ENCODE peak calls at places on chromosomes 7 and 10, in seven cellular contexts. T, P, N, Q, O, C and F are unnamed samples.

GRCh38 chr7:582931-583330 is 63.3 kb upstream of the PDGFA start:
- DNase-seq in C (no peak), T (no peak), Q (no peak), N (no peak), O (no peak), P (no peak), F (no peak)

GRCh38 chr7:33893377-33893776 is 12.0 kb upstream of the BMPER start:
- DNase-seq in T (peak), N (no peak), O (no peak), P (no peak), C (no peak), Q (no peak), F (no peak)

GRCh38 chr7:5603193-5604140 is 178.0 kb downstream of the RNF216 start:
- DNase-seq in N (peak), P (no peak), O (no peak), T (no peak), Q (no peak), C (no peak), F (no peak)

GRCh38 chr10:78316451-78316931 is 282.8 kb downstream of the RPS24 start:
- DNase-seq in N (no peak), Q (no peak), T (no peak), O (no peak), P (peak), C (no peak), F (no peak)

GRCh38 chr7:134450296-134451000 is 8.5 kb downstream of the AKR1B1 start:
- DNase-seq in T (no peak), Q (no peak), P (peak), O (no peak), N (no peak), C (no peak), F (no peak)

GRCh38 chr7:51010534-51010933 is 227.8 kb upstream of the GRB10 start:
- DNase-seq in T (no peak), Q (no peak), P (no peak), O (no peak), C (no peak), N (no peak), F (no peak)

GRCh38 chr7:81235896-81236479 is 317.1 kb upstream of the SEMA3C start:
- DNase-seq in T (no peak), O (no peak), P (no peak), N (no peak), C (no peak), Q (no peak), F (no peak)

GRCh38 chr7:100588438-100588837 is 2.3 kb downstream of the FBXO24 start:
- DNase-seq in N (no peak), O (no peak), Q (no peak), P (peak), C (peak), T (no peak), F (no peak)

GRCh38 chr7:134750083-134751062 is 29.1 kb upstream of the CALD1 start:
- DNase-seq in O (peak), N (peak), Q (no peak), P (peak), T (peak), C (peak), F (peak)

GRCh38 chr10:60394444-60394843 is 4.8 kb upstream of the ANK3 start:
- DNase-seq in Q (no peak), P (no peak), O (no peak), C (no peak), T (no peak), N (no peak), F (no peak)

GRCh38 chr7:150716368-150716767 is at the start of gene GIMAP1:
- DNase-seq in C (no peak), O (peak), T (peak), Q (peak), N (no peak), P (no peak), F (no peak)

GRCh38 chr7:55550010-55550409 is 22.3 kb downstream of the VOPP1 start:
- DNase-seq in Q (no peak), O (no peak), P (no peak), N (no peak), C (no peak), T (no peak), F (no peak)
- TF ChIP-seq CTCF in Q (peak), O (no peak), P (no peak), N (peak), C (peak), T (no peak), F (no peak)

DNA sequence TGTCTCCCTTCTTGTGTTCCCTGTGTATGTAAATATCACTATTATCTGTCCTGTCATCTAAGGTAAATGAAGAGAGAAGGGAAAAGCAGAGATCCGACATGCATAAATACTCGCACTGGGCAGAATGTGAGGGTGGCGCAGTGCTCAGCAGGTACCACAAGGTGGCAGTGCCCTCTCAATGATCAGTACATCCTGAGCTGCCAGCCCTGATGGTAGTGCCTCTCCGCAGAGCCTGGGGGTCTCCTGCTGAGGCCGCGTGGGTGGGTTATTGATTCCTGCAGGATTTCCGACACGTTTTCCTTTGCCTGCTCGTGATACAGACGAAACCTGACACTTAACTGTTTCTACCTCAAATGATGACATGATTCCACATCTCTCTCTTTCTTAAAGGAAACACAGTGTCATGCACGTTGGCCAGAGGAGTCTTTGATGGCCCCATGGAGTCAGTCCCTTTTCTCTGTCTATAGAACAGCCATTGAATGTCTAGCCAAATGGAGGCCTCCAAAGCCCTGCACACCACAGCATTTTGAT is 19.8 kb downstream of the RGR start:
- DNase-seq in C (peak), O (peak), P (peak), Q (peak), T (peak), N (peak), F (peak)
- TF ChIP-seq CTCF in C (peak), O (peak), P (peak), Q (peak), T (peak), N (peak), F (peak)

GRCh38 chr10:133131053-133131452 is 29.0 kb upstream of the KNDC1 start:
- DNase-seq in C (no peak), N (no peak), T (peak), Q (no peak), O (no peak), P (no peak), F (no peak)
- TF ChIP-seq CTCF in C (no peak), N (no peak), T (no peak), Q (no peak), O (no peak), P (no peak), F (no peak)

DNA sequence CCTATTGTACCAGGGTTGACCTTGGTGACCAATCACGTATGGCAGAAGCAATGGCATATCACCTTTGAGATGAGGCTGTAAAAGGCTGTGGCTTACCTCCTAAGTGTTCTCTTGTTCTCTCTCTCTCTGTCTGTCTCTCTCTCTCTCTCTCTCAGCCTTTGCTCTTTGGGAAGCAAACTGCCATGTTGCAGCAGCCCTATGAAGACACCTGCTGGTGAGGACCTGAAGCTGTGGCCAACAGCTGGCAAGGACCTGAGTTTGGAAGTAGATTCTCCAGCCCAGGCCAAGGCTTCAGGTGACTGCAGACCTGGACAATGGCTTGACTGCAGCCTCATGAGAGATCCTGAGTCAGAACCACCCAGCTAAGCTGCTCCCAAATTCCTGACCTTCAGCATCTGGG is 161.4 kb downstream of the GPAM start:
- DNase-seq in P (no peak), C (no peak), N (peak), Q (no peak), T (no peak), O (no peak), F (no peak)
- TF ChIP-seq CTCF in P (no peak), C (no peak), N (no peak), Q (no peak), T (no peak), O (no peak), F (no peak)

DNA sequence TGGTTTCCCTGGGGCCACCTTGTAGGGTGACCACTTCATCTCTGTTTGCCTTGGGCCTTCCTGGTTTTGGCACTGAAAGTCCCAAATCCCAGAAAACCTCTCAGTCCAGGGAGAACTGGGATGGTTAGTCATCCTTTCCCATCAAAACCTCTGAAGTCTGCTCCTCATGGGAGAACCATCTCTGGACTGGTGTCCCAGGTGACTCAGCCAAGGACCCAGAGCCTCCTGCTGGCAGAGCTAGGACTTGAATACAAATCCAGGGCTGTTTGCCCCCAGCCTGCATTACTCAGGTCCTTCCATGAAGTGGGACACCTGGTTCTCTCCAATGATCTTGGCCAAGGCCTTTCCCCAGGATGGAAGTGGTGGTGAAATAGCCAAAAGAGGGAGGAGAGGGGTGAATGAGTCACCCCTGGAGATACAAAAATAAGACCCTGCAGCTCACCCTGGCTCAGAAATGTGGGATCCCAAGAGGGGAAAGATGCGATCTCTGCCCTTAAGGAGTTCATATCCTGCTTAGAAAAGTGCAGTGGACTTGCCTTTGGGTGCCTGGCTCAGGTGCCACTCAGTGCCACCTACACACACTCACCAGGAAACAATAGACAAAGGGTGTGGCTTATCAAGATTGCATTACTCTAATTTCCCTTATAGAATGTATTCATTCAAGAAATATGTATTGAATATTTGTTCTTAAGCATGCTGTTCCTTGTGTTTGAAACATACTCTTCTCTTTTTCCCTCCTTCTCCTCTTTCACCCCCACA is 22.0 kb downstream of the ADRA2A start:
- DNase-seq in O (no peak), T (no peak), C (no peak), P (no peak), Q (no peak), N (no peak), F (no peak)
- TF ChIP-seq CTCF in O (no peak), T (no peak), C (no peak), P (no peak), Q (no peak), N (no peak), F (no peak)